ENCODE peak calls at places on chromosome 4, in five cellular contexts. W is NB4, U is HepG2, N is endothelial cell of umbilical vein, L is suprapubic skin. I is an unnamed sample.

GRCh38 chr4:99645036-99645435 is 12.6 kb downstream of the C4orf54 start:
- DNase-seq in U (no peak), N (no peak), W (no peak), L (no peak), I (no peak)

GRCh38 chr4:100076753-100077152 is 113.5 kb downstream of the DDIT4L start:
- DNase-seq in N (no peak), L (no peak), U (no peak), W (peak; percentile 4), I (no peak)

GRCh38 chr4:77692847-77693432 is 87.3 kb downstream of the CXCL13 start:
- DNase-seq in L (no peak), W (no peak), U (no peak), N (no peak), I (no peak)

GRCh38 chr4:127469575-127470289 is 163.0 kb upstream of the INTU start:
- DNase-seq in U (no peak), L (no peak), N (no peak), W (peak; percentile 41), I (no peak)

GRCh38 chr4:88275516-88275915 is 8.8 kb downstream of the PPM1K start:
- DNase-seq in L (no peak), W (peak; percentile 72), U (no peak), N (no peak), I (no peak)

GRCh38 chr4:5969777-5970176 is 48.5 kb downstream of the C4orf50 start:
- DNase-seq in U (no peak), N (no peak), W (no peak), L (no peak), I (no peak)

GRCh38 chr4:75457365-75457764 is 56.8 kb downstream of the RCHY1 start:
- DNase-seq in N (no peak), U (no peak), L (no peak), W (no peak), I (no peak)

GRCh38 chr4:31467781-31468180 is 747.6 kb downstream of the PCDH7 start:
- DNase-seq in N (no peak), L (no peak), W (no peak), U (no peak), I (no peak)

GRCh38 chr4:6425336-6425735 is 47.1 kb downstream of the PPP2R2C start:
- DNase-seq in L (no peak), N (no peak), W (no peak), U (no peak), I (no peak)

GRCh38 chr4:137226221-137226620 is 306.1 kb downstream of the PCDH18 start:
- DNase-seq in U (no peak), W (no peak), L (no peak), N (no peak), I (no peak)
- TF ChIP-seq POLR2A in U (no peak), W (no peak), L (no peak), N (no peak), I (no peak)

GRCh38 chr4:7978907-7979651 is 39.4 kb upstream of the AFAP1 start:
- DNase-seq in L (no peak), U (no peak), N (no peak), W (no peak), I (no peak)
- TF ChIP-seq POLR2A in L (no peak), U (no peak), N (no peak), W (no peak), I (no peak)

DNA sequence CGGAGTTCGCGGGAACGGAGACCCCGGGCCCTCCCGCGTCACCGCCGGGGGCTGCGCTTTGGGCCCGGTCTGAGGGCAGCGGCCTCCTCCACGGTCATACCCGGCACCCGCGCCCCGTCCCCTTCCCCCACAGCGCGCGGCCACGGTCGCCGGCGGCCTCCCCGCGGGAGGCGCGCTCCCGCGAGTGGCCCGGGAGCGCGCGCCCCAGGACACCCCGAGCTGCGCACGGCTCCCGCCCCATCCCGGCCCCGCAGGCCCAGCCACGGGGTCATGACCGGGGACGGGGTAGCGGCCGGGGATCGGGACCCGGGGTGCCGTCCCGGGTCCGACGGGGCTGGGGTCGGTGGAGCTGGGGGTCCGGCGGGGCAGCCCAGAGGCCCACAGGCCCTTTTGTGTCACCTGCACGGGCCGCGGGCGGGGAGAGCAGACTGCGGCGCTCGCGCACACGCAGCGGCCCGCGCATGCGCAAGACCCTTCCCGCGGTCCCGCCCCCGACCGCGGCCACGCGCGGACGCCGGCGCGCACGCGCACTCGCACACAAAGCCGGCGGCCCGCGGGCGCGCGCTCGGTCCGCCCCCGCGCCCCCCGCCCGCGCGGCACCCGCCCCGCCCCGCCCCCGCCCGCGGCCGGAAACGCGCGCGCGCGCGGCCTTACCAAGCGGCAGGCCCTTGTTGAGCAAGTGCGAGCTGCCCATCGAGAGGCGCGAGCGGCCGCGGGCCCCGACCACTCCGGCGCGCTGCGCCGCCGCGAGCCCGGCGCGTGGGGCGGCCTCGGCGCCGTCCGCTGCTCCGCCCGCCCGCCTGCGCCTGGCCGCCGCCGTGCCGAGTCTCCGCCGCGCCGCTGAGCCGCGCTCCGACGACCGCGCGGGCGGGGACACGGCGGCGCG is at the start of gene CTBP1:
- DNase-seq in W (peak; percentile 87), N (peak; percentile 86), U (peak; percentile 51), L (peak; percentile 81), I (peak; percentile 96)
- TF ChIP-seq POLR2A in W (peak; percentile 80), N (peak; percentile 33), U (peak; percentile 44), L (no peak), I (peak; percentile 58)

GRCh38 chr4:13705521-13706035 is 78.1 kb upstream of the BOD1L1 start:
- DNase-seq in W (no peak), N (peak; percentile 1), L (peak; percentile 65), U (no peak), I (no peak)
- TF ChIP-seq POLR2A in W (no peak), N (no peak), L (no peak), U (no peak), I (no peak)

GRCh38 chr4:1192091-1192492 is 19.7 kb upstream of the SPON2 start:
- DNase-seq in N (peak; percentile 93), U (no peak), W (peak; percentile 4), L (peak; percentile 91), I (peak; percentile 58)

GRCh38 chr4:1194028-1194900 is 21.9 kb upstream of the SPON2 start:
- DNase-seq in N (peak; percentile 31), L (peak; percentile 78), U (no peak), W (peak; percentile 85), I (no peak)

GRCh38 chr4:1193206-1194027 is 21.0 kb upstream of the SPON2 start:
- DNase-seq in L (peak; percentile 71), N (no peak), W (peak; percentile 15), U (no peak), I (no peak)

GRCh38 chr4:1192493-1193205 is 20.3 kb upstream of the SPON2 start:
- DNase-seq in L (peak; percentile 59), W (peak; percentile 4), N (no peak), U (no peak), I (no peak)

DNA sequence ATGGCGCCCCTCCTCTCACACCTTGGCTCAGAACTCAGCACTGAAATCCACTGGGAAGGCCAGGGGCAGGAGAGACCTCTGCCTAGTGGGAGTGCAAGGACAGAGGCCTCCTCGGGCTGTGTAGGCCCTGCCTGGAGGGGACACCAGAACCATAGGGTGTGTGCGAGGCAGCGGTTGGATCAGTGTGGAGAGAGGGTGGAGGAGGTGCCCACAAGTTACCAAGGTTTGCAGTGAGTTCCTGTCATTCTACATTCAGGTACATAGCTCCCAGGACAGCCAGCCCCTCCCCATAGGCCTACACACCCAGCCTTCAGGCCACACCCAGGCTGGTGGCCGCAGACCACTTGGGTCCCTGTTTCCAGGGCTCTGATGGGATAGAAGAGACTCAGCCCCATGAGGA is 19.2 kb upstream of the SPON2 start:
- DNase-seq in U (no peak), N (no peak), L (peak; percentile 63), W (no peak), I (no peak)
- TF ChIP-seq POLR2A in U (no peak), N (no peak), L (no peak), W (no peak), I (no peak)

DNA sequence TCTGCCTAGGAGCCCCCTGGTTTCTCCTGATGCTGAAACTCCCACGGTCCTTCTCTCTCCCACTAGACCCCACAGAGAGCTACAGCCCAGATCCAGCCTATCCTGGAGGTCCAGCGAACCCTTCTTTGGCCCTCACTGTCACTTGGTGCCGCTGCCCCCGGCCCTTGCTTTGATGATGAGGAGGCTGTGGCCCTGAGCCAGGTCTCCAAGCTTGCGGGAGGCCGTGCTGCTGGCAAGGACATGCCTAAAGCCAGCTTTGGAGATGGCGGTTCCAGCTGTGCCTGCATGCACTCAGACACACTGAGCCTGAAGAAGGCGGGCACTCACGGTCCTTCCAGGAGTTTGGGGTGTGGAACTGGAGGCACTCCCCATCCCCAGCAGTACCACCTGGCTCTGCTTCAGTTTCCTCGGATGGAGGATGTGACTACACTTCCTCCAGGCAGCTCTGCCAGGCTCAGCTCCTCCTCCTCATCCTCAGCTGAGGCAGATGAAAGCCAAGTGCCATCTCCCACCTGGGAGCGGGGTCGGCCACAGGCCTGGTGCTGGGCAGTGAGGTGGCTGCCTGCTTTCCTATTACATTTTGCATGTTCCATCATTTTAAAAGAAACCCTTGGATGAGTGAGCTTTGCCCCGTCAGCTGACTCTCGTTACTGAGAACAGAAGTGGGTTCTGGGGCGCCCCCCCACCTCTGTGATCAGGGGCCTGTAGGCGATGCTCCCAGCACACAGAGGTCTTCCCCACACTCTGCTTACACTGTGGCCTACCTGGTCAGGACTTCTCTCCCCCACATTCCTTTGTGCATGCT is 9.0 kb downstream of the TNIP2 start:
- DNase-seq in L (no peak), N (peak; percentile 22), U (no peak), W (no peak), I (no peak)
- TF ChIP-seq POLR2A in L (no peak), N (no peak), U (no peak), W (no peak), I (no peak)

I was measured in erythroblast.